ENCODE peak calls at places on chromosomes 4 and X, in five cellular contexts. X is occipital lobe, S is neural progenitor cell, O is substantia nigra, M is left ventricle myocardium superior. E is an unnamed sample.
A peak's percentile ranks its signal among the peaks of the same experiment; 100 is the strongest.

GRCh38 chrX:17535229-17535628 is 160.2 kb downstream of the NHS start:
- DNase-seq in X (no peak), S (peak; percentile 23), O (no peak), M (no peak), E (no peak)

GRCh38 chr4:17347445-17347844 is 164.4 kb downstream of the QDPR start:
- DNase-seq in X (no peak), S (peak; percentile 36), O (no peak), M (no peak), E (peak; percentile 16)

GRCh38 chr4:108971473-108971872 is 208.6 kb upstream of the ETNPPL start:
- DNase-seq in X (no peak), S (no peak), O (no peak), M (no peak), E (no peak)

GRCh38 chrX:10326578-10326977 is 169.8 kb downstream of the CLCN4 start:
- DNase-seq in X (no peak), S (peak; percentile 7), O (peak; percentile 1), M (no peak), E (no peak)

GRCh38 chrX:101659601-101660063 is at the start of gene ARMCX2:
- DNase-seq in X (peak; percentile 33), S (peak; percentile 64), O (peak; percentile 13), M (peak; percentile 63), E (peak; percentile 59)

GRCh38 chrX:73401591-73402266 is 45.1 kb upstream of the CDX4 start:
- DNase-seq in X (no peak), S (peak; percentile 67), O (no peak), M (no peak), E (no peak)

GRCh38 chrX:135737361-135738071 is 24.1 kb downstream of the CT45A1 start:
- DNase-seq in X (no peak), S (no peak), O (no peak), M (no peak), E (no peak)

GRCh38 chrX:50988649-50989048 is 78.1 kb downstream of the BMP15 start:
- DNase-seq in X (peak; percentile 0), S (peak; percentile 53), O (no peak), M (no peak), E (peak; percentile 13)

GRCh38 chrX:103362504-103362903 is 6.2 kb downstream of the TCEAL9 start:
- DNase-seq in X (no peak), S (no peak), O (no peak), M (no peak), E (no peak)

GRCh38 chrX:150790021-150790420 is 96.8 kb downstream of the MTMR1 start:
- DNase-seq in X (no peak), S (no peak), O (no peak), M (no peak), E (no peak)

GRCh38 chr4:174427562-174428140 is 94.6 kb downstream of the HPGD start:
- DNase-seq in X (no peak), S (no peak), O (no peak), M (no peak), E (no peak)

GRCh38 chrX:53714580-53715335 is 28.2 kb upstream of the HUWE1 start:
- DNase-seq in X (no peak), S (no peak), O (no peak), M (no peak), E (no peak)

GRCh38 chrX:30618160-30618765 is 35.0 kb upstream of the GK start:
- DNase-seq in X (no peak), S (no peak), O (no peak), M (no peak), E (no peak)

GRCh38 chr4:4860381-4860802 is 927 bp downstream of the MSX1 start:
- DNase-seq in X (no peak), S (no peak), O (no peak), M (no peak), E (no peak)

GRCh38 chr4:150874386-150875226 is 140.5 kb downstream of the LRBA start:
- DNase-seq in X (peak; percentile 49), S (no peak), O (peak; percentile 22), M (peak; percentile 74), E (peak; percentile 48)

GRCh38 chrX:11908371-11908770 is 150.3 kb downstream of the MSL3 start:
- DNase-seq in X (no peak), S (peak; percentile 36), O (no peak), M (no peak), E (no peak)

GRCh38 chr4:27463816-27464215 is 603.2 kb downstream of the STIM2 start:
- DNase-seq in X (no peak), S (no peak), O (no peak), M (no peak), E (no peak)

GRCh38 chr4:169823685-169824084 is 65.9 kb upstream of the HPF1 start:
- DNase-seq in X (no peak), S (peak; percentile 87), O (no peak), M (peak; percentile 32), E (no peak)

GRCh38 chr4:61003301-61003700 is 196.8 kb upstream of the ADGRL3 start:
- DNase-seq in X (no peak), S (no peak), O (no peak), M (no peak), E (no peak)

GRCh38 chr4:76666940-76667532 is 230.9 kb downstream of the SOWAHB start:
- DNase-seq in X (no peak), S (no peak), O (no peak), M (no peak), E (no peak)

GRCh38 chr4:94256833-94257232 is 49.2 kb downstream of the SMARCAD1 start:
- DNase-seq in X (no peak), S (no peak), O (no peak), M (no peak), E (no peak)

GRCh38 chr4:78165758-78166157 is 108.6 kb downstream of the FRAS1 start:
- DNase-seq in X (no peak), S (no peak), O (no peak), M (no peak), E (no peak)

GRCh38 chrX:129310000-129310399 is 213.3 kb downstream of the SMARCA1 start:
- DNase-seq in X (no peak), S (no peak), O (no peak), M (no peak), E (no peak)

GRCh38 chrX:42289492-42290385 is 366.4 kb upstream of the CASK start:
- DNase-seq in X (no peak), S (no peak), O (no peak), M (no peak), E (no peak)

GRCh38 chr4:8687083-8687482 is 94.5 kb downstream of the CPZ start:
- DNase-seq in X (no peak), S (no peak), O (no peak), M (no peak), E (no peak)

GRCh38 chr4:95304898-95305297 is 243.9 kb downstream of the UNC5C start:
- DNase-seq in X (peak; percentile 5), S (peak; percentile 64), O (no peak), M (no peak), E (peak; percentile 39)

GRCh38 chr4:70632028-70632427 is 3.5 kb downstream of the ENAM start:
- DNase-seq in X (no peak), S (no peak), O (no peak), M (no peak), E (no peak)

GRCh38 chrX:117996918-117997480 is 119.6 kb downstream of the KLHL13 start:
- DNase-seq in X (no peak), S (no peak), O (no peak), M (no peak), E (no peak)

GRCh38 chr4:56424697-56425514 is 10.5 kb downstream of the PPAT start:
- DNase-seq in X (no peak), S (no peak), O (no peak), M (no peak), E (no peak)

GRCh38 chr4:56181140-56181950 is 205.9 kb downstream of the AASDH start:
- DNase-seq in X (no peak), S (no peak), O (no peak), M (no peak), E (no peak)

GRCh38 chr4:162659716-162660115 is 495.9 kb upstream of the FSTL5 start:
- DNase-seq in X (no peak), S (no peak), O (no peak), M (no peak), E (no peak)

GRCh38 chrX:71604141-71604540 is 14.2 kb downstream of the CXCR3 start:
- DNase-seq in X (no peak), S (no peak), O (no peak), M (no peak), E (no peak)

E was measured in posterior cingulate gyrus.